ENCODE peak calls at places on chromosomes 6 and 20, in four cellular contexts. One of them, this sample, is unnamed.
A peak's percentile ranks its signal among the peaks of the same experiment; 100 is the strongest.

GRCh38 chr20:17843246-17844132 is 125.1 kb downstream of the SNX5 start:
- DNase-seq in adrenal gland: peak; percentile 46
- DNase-seq in heart left ventricle: peak; percentile 72
- DNase-seq in ovary: peak; percentile 72
- DNase-seq in this sample: peak; percentile 65

GRCh38 chr6:8529250-8529649 is 93.9 kb upstream of the SLC35B3 start:
- DNase-seq in adrenal gland: no peak
- DNase-seq in heart left ventricle: no peak
- DNase-seq in ovary: no peak
- DNase-seq in this sample: no peak

GRCh38 chr20:37484386-37484785 is 36.7 kb upstream of the NNAT start:
- DNase-seq in adrenal gland: no peak
- DNase-seq in heart left ventricle: no peak
- DNase-seq in ovary: no peak
- DNase-seq in this sample: no peak

GRCh38 chr6:162258647-162259046 is 468.9 kb downstream of the PRKN start:
- DNase-seq in adrenal gland: no peak
- DNase-seq in heart left ventricle: no peak
- DNase-seq in ovary: no peak
- DNase-seq in this sample: no peak

GRCh38 chr6:74137910-74138309 is 441.9 kb downstream of the CD109 start:
- DNase-seq in adrenal gland: no peak
- DNase-seq in heart left ventricle: no peak
- DNase-seq in ovary: no peak
- DNase-seq in this sample: no peak

GRCh38 chr20:43603124-43603523 is 12.4 kb downstream of the IFT52 start:
- DNase-seq in adrenal gland: no peak
- DNase-seq in heart left ventricle: no peak
- DNase-seq in ovary: no peak
- DNase-seq in this sample: no peak

GRCh38 chr6:157274471-157275226 is 48.7 kb downstream of the TMEM242 start:
- DNase-seq in adrenal gland: peak; percentile 85
- DNase-seq in heart left ventricle: peak; percentile 77
- DNase-seq in ovary: peak; percentile 71
- DNase-seq in this sample: peak; percentile 55

GRCh38 chr20:47785321-47785899 is at the start of gene SULF2:
- DNase-seq in adrenal gland: peak; percentile 32
- DNase-seq in heart left ventricle: peak; percentile 43
- DNase-seq in ovary: peak; percentile 76
- DNase-seq in this sample: no peak

GRCh38 chr6:99575544-99576227 is 7.2 kb upstream of the CCNC start:
- DNase-seq in adrenal gland: no peak
- DNase-seq in heart left ventricle: no peak
- DNase-seq in ovary: no peak
- DNase-seq in this sample: no peak

DNA sequence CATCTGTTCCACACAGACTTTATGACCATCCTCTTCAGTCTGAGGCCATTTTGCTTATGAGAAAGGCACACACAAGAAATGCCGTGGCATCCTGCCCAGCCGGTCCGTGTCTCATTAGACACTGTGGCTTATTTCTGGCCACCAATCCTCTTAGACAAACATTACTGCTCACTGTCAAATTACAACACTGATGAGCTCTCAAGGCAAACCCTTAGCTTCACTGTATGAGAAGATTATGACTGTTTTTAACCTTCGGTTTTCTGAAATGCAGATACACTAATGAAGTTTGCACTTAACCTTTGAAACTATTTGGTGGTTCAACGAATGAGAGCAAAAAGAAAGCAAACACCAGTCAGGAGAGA is 50.5 kb upstream of the DST start:
- DNase-seq in adrenal gland: peak; percentile 86
- DNase-seq in heart left ventricle: peak; percentile 88
- DNase-seq in ovary: peak; percentile 69
- DNase-seq in this sample: peak; percentile 83
- H3K36me3 ChIP-seq in adrenal gland: no peaks in the 10 kb centered on the region
- H3K36me3 ChIP-seq in heart left ventricle: no peaks in the 10 kb centered on the region
- H3K36me3 ChIP-seq in ovary: no peaks in the 10 kb centered on the region
- H3K36me3 ChIP-seq in this sample: no peaks in the 10 kb centered on the region

GRCh38 chr6:108689279-108690161 is 128.8 kb downstream of the FOXO3 start:
- DNase-seq in adrenal gland: peak; percentile 84
- DNase-seq in heart left ventricle: peak; percentile 94
- DNase-seq in ovary: peak; percentile 80
- DNase-seq in this sample: peak; percentile 81
- H3K27ac ChIP-seq in adrenal gland: peak overlapping the region; percentile 14
- H3K27ac ChIP-seq in heart left ventricle: peak overlapping the region; percentile 78
- H3K27ac ChIP-seq in ovary: no peak overlapping the region
- H3K27ac ChIP-seq in this sample: no peak overlapping the region

DNA sequence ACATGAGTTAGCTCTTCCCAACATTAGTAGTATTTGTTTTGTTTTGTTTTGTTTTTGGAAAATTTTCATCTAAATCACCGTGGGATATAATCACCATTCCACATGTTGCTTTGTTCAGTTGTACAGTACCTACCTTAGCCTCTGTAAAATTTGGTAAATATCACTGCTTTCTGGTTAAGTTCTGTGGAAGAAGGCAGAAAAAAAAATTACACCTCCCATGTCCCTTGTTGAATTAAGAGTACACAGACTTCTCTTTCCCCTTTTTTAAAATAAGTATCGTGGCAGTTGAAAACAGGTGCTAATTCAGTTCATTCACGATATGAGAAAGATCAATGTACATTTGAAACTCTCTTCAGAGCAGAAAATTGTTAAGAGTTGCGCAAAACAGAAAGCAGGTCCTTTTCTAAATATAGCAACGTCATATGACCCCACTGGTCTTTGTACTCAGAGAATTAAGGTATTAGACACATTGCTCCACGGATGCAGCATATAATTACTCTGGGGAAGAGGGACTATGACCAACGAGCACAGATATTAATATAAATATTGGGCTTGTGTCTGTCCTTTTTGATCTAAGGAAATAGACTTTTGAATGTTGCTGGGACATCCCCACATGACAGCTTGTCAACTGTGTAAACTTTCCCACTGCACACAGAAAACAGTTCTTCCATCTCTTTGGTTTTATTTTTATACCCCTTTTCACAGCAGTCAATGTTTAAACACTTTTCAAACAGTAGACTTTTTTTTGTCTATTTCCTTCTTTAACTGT is 58.6 kb upstream of the ZNF217 start:
- DNase-seq in adrenal gland: no peak
- DNase-seq in heart left ventricle: no peak
- DNase-seq in ovary: no peak
- DNase-seq in this sample: no peak
- TF ChIP-seq POLR2A in adrenal gland: no peak
- TF ChIP-seq POLR2A in heart left ventricle: no peak
- TF ChIP-seq POLR2A in ovary: no peak
- TF ChIP-seq POLR2A in this sample: no peak

GRCh38 chr20:36036688-36037087 is 68.3 kb downstream of the CNBD2 start:
- DNase-seq in adrenal gland: no peak
- DNase-seq in heart left ventricle: no peak
- DNase-seq in ovary: no peak
- DNase-seq in this sample: no peak

GRCh38 chr20:36031806-36032205 is 63.4 kb downstream of the CNBD2 start:
- DNase-seq in adrenal gland: no peak
- DNase-seq in heart left ventricle: no peak
- DNase-seq in ovary: no peak
- DNase-seq in this sample: no peak

GRCh38 chr20:36034875-36035274 is 66.5 kb downstream of the CNBD2 start:
- DNase-seq in adrenal gland: no peak
- DNase-seq in heart left ventricle: no peak
- DNase-seq in ovary: no peak
- DNase-seq in this sample: no peak

GRCh38 chr20:36040571-36040970 is 72.2 kb downstream of the CNBD2 start:
- DNase-seq in adrenal gland: no peak
- DNase-seq in heart left ventricle: no peak
- DNase-seq in ovary: no peak
- DNase-seq in this sample: no peak

DNA sequence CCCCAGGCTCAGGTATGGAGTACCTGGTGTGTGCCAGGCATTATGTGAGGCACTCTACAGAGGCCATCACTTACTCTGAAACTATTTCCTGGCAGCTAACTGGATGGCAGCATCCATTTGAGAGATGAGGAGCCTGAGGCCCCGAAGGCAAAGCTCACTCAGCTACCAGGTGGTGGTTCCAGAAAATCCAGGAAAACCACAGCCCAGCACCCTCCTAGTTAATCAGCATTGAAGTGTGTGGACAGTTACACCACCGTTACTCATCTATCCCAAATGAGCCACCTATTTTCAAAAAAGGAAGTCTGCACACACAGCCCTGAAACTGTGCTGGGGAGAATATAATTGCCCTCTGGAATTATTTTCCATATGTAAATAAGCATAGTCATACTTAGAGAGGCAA is 67.3 kb downstream of the CNBD2 start:
- DNase-seq in adrenal gland: no peak
- DNase-seq in heart left ventricle: no peak
- DNase-seq in ovary: no peak
- DNase-seq in this sample: no peak
- H3K36me3 ChIP-seq in adrenal gland: no peaks in the 10 kb centered on the region
- H3K36me3 ChIP-seq in heart left ventricle: no peaks in the 10 kb centered on the region
- H3K36me3 ChIP-seq in ovary: no peaks in the 10 kb centered on the region
- H3K36me3 ChIP-seq in this sample: no peaks in the 10 kb centered on the region

GRCh38 chr6:108795122-108795521 is 53.1 kb upstream of the ARMC2 start:
- DNase-seq in adrenal gland: no peak
- DNase-seq in heart left ventricle: no peak
- DNase-seq in ovary: no peak
- DNase-seq in this sample: no peak
- H3K27ac ChIP-seq in adrenal gland: no peak overlapping the region
- H3K27ac ChIP-seq in heart left ventricle: no peak overlapping the region
- H3K27ac ChIP-seq in ovary: no peak overlapping the region
- H3K27ac ChIP-seq in this sample: no peak overlapping the region

DNA sequence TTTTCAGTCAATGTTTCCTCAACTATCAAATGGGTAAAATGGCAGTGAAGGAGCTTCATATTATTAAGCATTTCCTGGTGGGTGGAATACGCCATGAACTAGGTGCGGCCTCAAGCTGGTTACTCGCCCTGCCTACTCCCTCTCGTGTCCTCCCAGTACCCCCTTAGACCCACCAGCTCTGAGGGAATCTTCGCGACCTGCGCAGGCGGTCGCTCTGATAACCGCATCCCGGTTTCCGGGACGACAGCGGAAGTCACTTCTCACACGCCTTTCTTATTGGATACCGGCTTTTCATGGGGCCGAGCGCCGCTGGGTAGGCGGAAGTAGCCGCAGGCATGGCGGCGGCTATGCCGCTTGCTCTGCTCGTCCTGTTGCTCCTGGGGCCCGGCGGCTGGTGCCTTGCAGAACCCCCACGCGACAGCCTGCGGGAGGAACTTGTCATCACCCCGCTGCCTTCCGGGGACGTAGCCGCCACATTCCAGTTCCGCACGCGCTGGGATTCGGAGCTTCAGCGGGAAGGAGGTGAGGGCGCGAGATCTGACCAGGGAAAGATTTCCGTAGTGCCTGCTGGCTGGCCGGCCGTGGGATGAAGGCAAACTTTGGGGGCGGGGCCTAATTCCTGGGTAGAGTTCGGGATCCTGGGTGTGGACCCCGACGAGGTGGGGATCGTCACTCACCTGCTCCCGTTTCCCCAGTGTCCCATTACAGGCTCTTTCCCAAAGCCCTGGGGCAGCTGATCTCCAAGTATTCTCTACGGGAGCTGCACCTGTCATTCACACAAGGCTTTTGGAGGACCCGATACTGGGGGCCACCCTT is at the start of gene PIGT:
- DNase-seq in adrenal gland: peak; percentile 86
- DNase-seq in heart left ventricle: peak; percentile 88
- DNase-seq in ovary: peak; percentile 78
- DNase-seq in this sample: peak; percentile 72
- TF ChIP-seq POLR2A in adrenal gland: peak; percentile 70
- TF ChIP-seq POLR2A in heart left ventricle: peak; percentile 92
- TF ChIP-seq POLR2A in ovary: peak; percentile 69
- TF ChIP-seq POLR2A in this sample: peak; percentile 75

DNA sequence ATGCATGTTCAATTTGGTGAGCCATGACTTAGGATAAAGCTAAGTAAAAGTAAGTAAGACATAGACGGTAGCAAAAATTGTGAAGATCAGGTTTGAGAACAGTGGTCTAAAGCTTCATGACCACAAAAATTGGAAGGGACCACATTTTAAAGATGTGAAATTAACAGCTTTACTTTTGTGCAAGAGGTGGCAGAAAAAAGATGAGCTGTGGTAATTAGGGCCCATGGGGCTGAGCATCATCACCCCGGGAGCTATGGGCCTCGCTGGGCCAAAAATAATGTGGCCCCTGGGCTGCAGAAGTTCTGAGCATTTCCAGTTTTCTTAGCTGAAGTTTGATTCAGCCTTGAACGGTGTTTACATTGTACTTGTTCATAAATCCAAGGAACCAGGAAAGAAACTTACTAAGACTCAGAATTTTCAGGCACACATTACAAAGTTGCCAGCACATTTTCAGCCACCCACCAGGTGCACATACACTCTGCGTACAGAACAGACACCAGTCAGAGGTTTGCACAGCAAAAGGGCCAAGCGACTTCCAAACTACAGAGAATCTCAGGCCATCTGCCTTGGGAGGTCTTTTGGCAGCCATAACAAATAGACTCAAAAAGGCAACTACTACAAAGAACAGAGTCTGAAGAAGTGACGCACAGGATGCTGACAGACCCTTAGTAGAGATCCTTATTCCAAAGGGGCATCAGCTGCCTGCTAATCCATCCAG is 57.7 kb downstream of the CSE1L start:
- DNase-seq in adrenal gland: no peak
- DNase-seq in heart left ventricle: no peak
- DNase-seq in ovary: no peak
- DNase-seq in this sample: no peak
- H3K36me3 ChIP-seq in adrenal gland: peaks cover 27% of the 10 kb centered on the region
- H3K36me3 ChIP-seq in heart left ventricle: peaks cover 57% of the 10 kb centered on the region
- H3K36me3 ChIP-seq in ovary: no peaks in the 10 kb centered on the region
- H3K36me3 ChIP-seq in this sample: peaks cover 74% of the 10 kb centered on the region

GRCh38 chr6:37524025-37524647 is 24.4 kb upstream of the CCDC167 start:
- DNase-seq in adrenal gland: no peak
- DNase-seq in heart left ventricle: no peak
- DNase-seq in ovary: no peak
- DNase-seq in this sample: no peak
- H3K27ac ChIP-seq in adrenal gland: no peak overlapping the region
- H3K27ac ChIP-seq in heart left ventricle: no peak overlapping the region
- H3K27ac ChIP-seq in ovary: no peak overlapping the region
- H3K27ac ChIP-seq in this sample: no peak overlapping the region

GRCh38 chr20:41232971-41233926 is 84.3 kb downstream of the ZHX3 start:
- DNase-seq in adrenal gland: no peak
- DNase-seq in heart left ventricle: no peak
- DNase-seq in ovary: no peak
- DNase-seq in this sample: no peak
- TF ChIP-seq POLR2A in adrenal gland: no peak
- TF ChIP-seq POLR2A in heart left ventricle: no peak
- TF ChIP-seq POLR2A in ovary: no peak
- TF ChIP-seq POLR2A in this sample: no peak

DNA sequence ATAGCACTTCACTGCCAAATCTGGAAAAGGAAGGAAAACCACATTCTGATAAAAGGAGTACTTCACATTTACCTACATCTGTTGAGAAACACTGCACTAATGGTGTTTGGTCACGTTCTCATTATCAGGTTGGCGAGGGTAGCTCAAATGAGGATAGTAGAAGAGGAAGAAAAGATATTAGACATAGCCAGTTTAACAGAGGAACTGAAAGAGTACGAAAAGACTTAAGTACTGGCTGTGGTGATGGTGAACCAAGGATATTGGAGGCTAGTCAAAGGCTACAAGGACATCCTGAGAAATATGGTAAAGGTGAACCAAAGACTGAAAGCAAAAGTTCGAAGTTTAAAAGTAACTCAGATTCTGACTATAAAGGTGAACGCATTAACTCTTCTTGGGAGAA is 32.0 kb upstream of the GJA10 start:
- DNase-seq in adrenal gland: no peak
- DNase-seq in heart left ventricle: no peak
- DNase-seq in ovary: no peak
- DNase-seq in this sample: no peak
- H3K36me3 ChIP-seq in adrenal gland: peaks cover 41% of the 10 kb centered on the region
- H3K36me3 ChIP-seq in heart left ventricle: peaks cover 99% of the 10 kb centered on the region
- H3K36me3 ChIP-seq in ovary: no peaks in the 10 kb centered on the region
- H3K36me3 ChIP-seq in this sample: peaks cover 3% of the 10 kb centered on the region